ENCODE peak calls at places on chromosomes 3 and 15, in ten cellular contexts. Y is AG09309; E is occipital lobe; Q is retina; M is foreskin melanocyte; H is GM06990; T is T follicular helper cell; L is GM23248; O is activated T-helper 1 cell treated with anti-CD3 and anti-CD28 coated beads, Interleukin-2, amount 50 U/mL, for 16 hours; Z is activated T-cell treated with anti-CD3 and anti-CD28 coated beads, Interleukin-2, amount 50 U/mL, for 72 hours. X is an unnamed sample.

GRCh38 chr15:29978411-29979382 is 104.1 kb upstream of the GOLGA8J start:
- DNase-seq in O (no peak), L (peak; percentile 29), Y (no peak), E (no peak), T (no peak), M (peak; percentile 18), Z (no peak), Q (no peak), H (no peak), X (peak; percentile 60)

GRCh38 chr15:71329509-71330260 is 214.4 kb downstream of the THSD4 start:
- DNase-seq in O (no peak), L (peak; percentile 35), E (no peak), Z (no peak), M (no peak), Y (peak; percentile 53), T (no peak), Q (no peak), H (no peak), X (peak; percentile 61)

GRCh38 chr15:47331796-47332480 is 385.4 kb upstream of the SEMA6D start:
- DNase-seq in Y (no peak), O (no peak), L (peak; percentile 22), Q (no peak), T (no peak), Z (no peak), H (no peak), E (no peak), M (no peak), X (peak; percentile 22)

GRCh38 chr15:95017950-95018349 is 786.6 kb downstream of the MCTP2 start:
- DNase-seq in T (no peak), M (no peak), Z (no peak), Y (no peak), L (no peak), Q (peak; percentile 57), O (no peak), E (no peak), H (no peak), X (no peak)

GRCh38 chr15:60074181-60074885 is 70.2 kb downstream of the FOXB1 start:
- DNase-seq in L (peak; percentile 63), T (no peak), Y (no peak), E (no peak), Q (no peak), M (peak; percentile 8), Z (peak; percentile 6), H (no peak), O (no peak), X (peak; percentile 35)

GRCh38 chr3:116339441-116340028 is 105.8 kb downstream of the LSAMP start:
- DNase-seq in Y (no peak), T (no peak), E (no peak), Q (no peak), Z (no peak), O (no peak), M (no peak), H (no peak), L (peak; percentile 88), X (no peak)

GRCh38 chr3:17820704-17821103 is 78.3 kb upstream of the TBC1D5 start:
- DNase-seq in Z (no peak), O (no peak), T (no peak), Y (no peak), E (no peak), L (no peak), H (no peak), M (no peak), Q (no peak), X (no peak)

GRCh38 chr15:50187997-50188396 is 6.0 kb downstream of the SLC27A2 start:
- DNase-seq in M (no peak), H (no peak), L (no peak), T (no peak), E (no peak), Z (no peak), Q (no peak), Y (no peak), O (no peak), X (no peak)

GRCh38 chr15:47363653-47364052 is 353.7 kb upstream of the SEMA6D start:
- DNase-seq in Q (no peak), Z (no peak), T (no peak), M (no peak), Y (no peak), L (no peak), E (no peak), O (no peak), H (no peak), X (no peak)